ENCODE peak calls at places on chromosome 1, in ten cellular contexts. Y is astrocyte of the hippocampus; P is cardiac fibroblast; L is CD8-positive, alpha-beta T cell; B is CD14-positive monocyte; Q is OCI-LY7; A is activated CD4-positive, alpha-beta T cell treated with anti-CD3 and anti-CD28 coated beads, Interleukin-2, amount 50 U/mL, for 1 hour; H is activated T-cell treated with anti-CD3 and anti-CD28 coated beads for 1 hour; R is MV-4-11; Z is islet precursor cell. F is an unnamed sample.

GRCh38 chr1:35031103-35031452 is 667 bp downstream of the ZMYM6 start:
- DNase-seq in P (peak), Q (peak), Z (peak), B (no peak), Y (peak), R (no peak), L (peak), A (peak), H (peak), F (no peak)

GRCh38 chr1:52080014-52080415 is 23.9 kb downstream of the BTF3L4 start:
- DNase-seq in Y (no peak), R (no peak), Z (no peak), H (no peak), Q (no peak), L (no peak), P (no peak), A (no peak), B (no peak), F (no peak)

GRCh38 chr1:168504064-168504837 is 39.5 kb downstream of the XCL2 start:
- DNase-seq in B (peak), L (no peak), Q (no peak), H (no peak), R (peak), P (peak), Y (no peak), Z (no peak), A (no peak), F (no peak)

GRCh38 chr1:110292327-110292741 is 46.8 kb upstream of the RBM15 start:
- DNase-seq in P (peak), A (no peak), Z (no peak), L (no peak), Y (peak), R (peak), H (no peak), Q (no peak), B (no peak), F (no peak)

GRCh38 chr1:70353641-70354331 is 736 bp downstream of the ANKRD13C start:
- DNase-seq in R (peak), Q (no peak), H (peak), L (peak), B (no peak), A (peak), Y (peak), P (peak), Z (peak), F (peak)

GRCh38 chr1:234782821-234783220 is 172.8 kb upstream of the IRF2BP2 start:
- DNase-seq in L (peak), Z (peak), A (no peak), Q (no peak), Y (peak), R (no peak), B (no peak), P (no peak), H (no peak), F (no peak)

GRCh38 chr1:54781023-54781723 is 16.9 kb upstream of the PARS2 start:
- DNase-seq in Q (no peak), H (no peak), B (no peak), P (no peak), Y (peak), R (no peak), A (no peak), Z (peak), L (no peak), F (no peak)

GRCh38 chr1:228393268-228393699 is 13.4 kb downstream of the TRIM11 start:
- DNase-seq in A (no peak), B (peak), Z (no peak), L (no peak), Y (peak), R (peak), Q (peak), H (no peak), P (peak), F (no peak)

GRCh38 chr1:211356723-211357418 is 30.2 kb downstream of the TRAF5 start:
- DNase-seq in P (peak), H (no peak), R (no peak), Q (no peak), L (no peak), Z (no peak), A (no peak), B (no peak), Y (peak), F (no peak)

GRCh38 chr1:110004583-110004982 is 20.0 kb downstream of the AHCYL1 start:
- DNase-seq in Q (no peak), B (no peak), L (no peak), P (no peak), Z (no peak), H (no peak), A (no peak), Y (no peak), R (no peak), F (no peak)

GRCh38 chr1:239708622-239709021 is 322.3 kb downstream of the CHRM3 start:
- DNase-seq in P (no peak), H (no peak), Y (no peak), B (no peak), R (no peak), L (no peak), Z (no peak), Q (no peak), A (no peak), F (no peak)

GRCh38 chr1:245469006-245469405 is 314.2 kb downstream of the KIF26B start:
- DNase-seq in R (no peak), B (no peak), Y (no peak), P (no peak), Z (no peak), A (no peak), H (no peak), L (no peak), Q (no peak), F (no peak)